ENCODE peak calls at places on chromosomes 1 and 21, in ten cellular contexts. N, H, X, A, T, B, U, C, L and J are unnamed samples.

GRCh38 chr1:11407301-11407994 is 71.5 kb upstream of the DISP3 start:
- DNase-seq in B (no peak), H (no peak), A (no peak), L (no peak), C (no peak), X (no peak), N (no peak), U (no peak), T (no peak), J (no peak)

GRCh38 chr1:36989260-36989659 is 45.1 kb downstream of the GRIK3 start:
- DNase-seq in X (no peak), U (no peak), C (no peak), A (no peak), H (no peak), T (no peak), N (no peak), B (no peak), L (no peak), J (no peak)

GRCh38 chr1:214216779-214217178 is 64.2 kb upstream of the SMYD2 start:
- DNase-seq in N (no peak), H (no peak), L (no peak), X (no peak), A (no peak), C (no peak), U (no peak), T (no peak), B (no peak), J (no peak)

GRCh38 chr1:200253774-200254495 is 155.9 kb downstream of the ZNF281 start:
- DNase-seq in U (no peak), T (no peak), N (peak; percentile 27), L (no peak), H (no peak), B (no peak), C (no peak), A (no peak), X (no peak), J (no peak)

GRCh38 chr1:244239261-244239770 is 188.2 kb downstream of the ZBTB18 start:
- DNase-seq in B (no peak), C (no peak), U (no peak), N (peak; percentile 45), L (no peak), A (no peak), X (no peak), H (no peak), T (peak; percentile 55), J (peak; percentile 24)

GRCh38 chr21:23543334-23543733 is 2063.9 kb downstream of the MRPL39 start:
- DNase-seq in B (no peak), C (no peak), T (no peak), U (no peak), A (no peak), L (no peak), H (no peak), X (no peak), N (no peak), J (no peak)

GRCh38 chr1:57172040-57172439 is 206.2 kb upstream of the C8B start:
- DNase-seq in U (no peak), H (no peak), T (no peak), B (no peak), X (no peak), N (no peak), A (no peak), C (no peak), L (no peak), J (no peak)

GRCh38 chr1:58883037-58883887 is 99.4 kb upstream of the JUN start:
- DNase-seq in N (peak; percentile 97), C (peak; percentile 63), L (peak; percentile 90), H (no peak), U (peak; percentile 98), A (no peak), B (no peak), T (peak; percentile 57), X (peak; percentile 71), J (peak; percentile 97)

GRCh38 chr1:23167353-23168078 is 1.1 kb downstream of the LUZP1 start:
- DNase-seq in T (no peak), U (peak; percentile 61), L (peak; percentile 34), N (peak; percentile 64), C (no peak), B (peak; percentile 94), X (peak; percentile 86), A (no peak), H (peak; percentile 30), J (peak; percentile 46)

GRCh38 chr1:206685256-206685748 is 597 bp downstream of the MAPKAPK2 start:
- DNase-seq in B (peak; percentile 68), H (no peak), X (peak; percentile 72), N (peak; percentile 53), L (no peak), A (no peak), U (peak; percentile 21), T (peak; percentile 54), C (no peak), J (peak; percentile 35)

GRCh38 chr1:33010946-33011731 is 25.5 kb downstream of the AK2 start:
- DNase-seq in T (no peak), L (peak; percentile 50), A (no peak), B (no peak), U (no peak), C (no peak), N (peak; percentile 61), H (no peak), X (peak; percentile 47), J (no peak)

GRCh38 chr1:49307452-49307851 is 530.8 kb upstream of the BEND5 start:
- DNase-seq in H (no peak), C (no peak), B (no peak), L (no peak), U (no peak), N (no peak), X (no peak), T (no peak), A (no peak), J (no peak)

GRCh38 chr1:197868751-197869501 is 33.5 kb upstream of the C1orf53 start:
- DNase-seq in N (peak; percentile 70), H (no peak), X (peak; percentile 54), U (peak; percentile 44), C (no peak), L (no peak), B (peak; percentile 76), T (peak; percentile 39), A (peak; percentile 27), J (peak; percentile 64)

GRCh38 chr1:225692517-225692879 is 39.6 kb upstream of the ENAH start:
- DNase-seq in L (no peak), C (no peak), X (no peak), H (no peak), B (no peak), A (no peak), T (no peak), N (no peak), U (no peak), J (no peak)

GRCh38 chr1:161335796-161336195 is 21.6 kb downstream of the SDHC start:
- DNase-seq in H (no peak), A (no peak), B (no peak), L (no peak), U (no peak), T (no peak), C (no peak), N (peak; percentile 56), X (no peak), J (no peak)

GRCh38 chr1:62508187-62508758 is 71.4 kb downstream of the USP1 start:
- DNase-seq in X (peak; percentile 22), B (peak; percentile 17), L (no peak), N (peak; percentile 65), H (no peak), T (peak; percentile 8), A (no peak), C (no peak), U (peak; percentile 12), J (peak; percentile 48)